ENCODE peak calls at places on chromosome 21, in ten cellular contexts. F is cardiac muscle cell, D is IMR-90, X is OCI-LY7, B is ovary, G is tibial artery, U is heart left ventricle, J is SK-N-SH, Z is epithelial cell of proximal tubule, P is GM12865. S is an unnamed sample.

GRCh38 chr21:35819134-35819533 is 241.2 kb downstream of the SETD4 start:
- DNase-seq in D (no peak), G (no peak), F (no peak), Z (no peak), B (no peak), J (no peak), P (no peak), U (no peak), X (no peak), S (no peak)

GRCh38 chr21:17786219-17787181 is 32.7 kb downstream of the C21orf91 start:
- DNase-seq in G (no peak), J (no peak), X (no peak), P (no peak), U (no peak), B (no peak), D (no peak), Z (no peak), F (no peak), S (no peak)

GRCh38 chr21:33441489-33442477 is 38.0 kb downstream of the TMEM50B start:
- DNase-seq in P (peak), F (peak), U (peak), B (peak), J (no peak), X (peak), G (peak), Z (peak), D (peak), S (no peak)

GRCh38 chr21:44537930-44538911 is 1.8 kb downstream of the KRTAP10-1 start:
- DNase-seq in U (no peak), D (no peak), B (no peak), P (no peak), F (no peak), J (no peak), X (no peak), G (peak), Z (no peak), S (no peak)

GRCh38 chr21:43943512-43944110 is 68.5 kb upstream of the TRAPPC10 start:
- DNase-seq in Z (no peak), P (no peak), G (no peak), J (no peak), U (no peak), B (no peak), F (no peak), D (no peak), X (no peak), S (no peak)

GRCh38 chr21:45303751-45304150 is 16.1 kb upstream of the POFUT2 start:
- DNase-seq in G (peak), F (no peak), Z (no peak), P (no peak), X (no peak), J (no peak), B (no peak), D (no peak), U (peak), S (peak)

GRCh38 chr21:25384782-25385181 is 222.5 kb downstream of the MRPL39 start:
- DNase-seq in J (no peak), X (no peak), G (no peak), Z (no peak), B (no peak), U (no peak), F (no peak), D (no peak), P (no peak), S (no peak)

GRCh38 chr21:31985398-31985797 is 112.6 kb downstream of the HUNK start:
- DNase-seq in J (no peak), X (no peak), U (no peak), P (no peak), D (no peak), G (no peak), B (no peak), Z (no peak), F (no peak), S (no peak)

GRCh38 chr21:44907966-44908364 is 12.7 kb downstream of the ITGB2 start:
- DNase-seq in G (no peak), J (no peak), U (peak), F (peak), X (no peak), D (no peak), P (no peak), B (no peak), Z (no peak), S (no peak)

GRCh38 chr21:29192999-29193563 is 62.6 kb downstream of the MAP3K7CL start:
- DNase-seq in Z (no peak), U (peak), J (peak), G (no peak), F (no peak), D (no peak), P (no peak), B (no peak), X (no peak), S (no peak)

GRCh38 chr21:36909901-36910561 is 56.4 kb downstream of the HLCS start:
- DNase-seq in U (no peak), F (peak), X (no peak), D (peak), P (peak), J (no peak), B (no peak), Z (peak), G (no peak), S (no peak)

GRCh38 chr21:18461743-18462142 is 58.2 kb upstream of the TMPRSS15 start:
- DNase-seq in D (no peak), G (no peak), Z (no peak), J (no peak), U (no peak), X (no peak), P (no peak), F (no peak), B (no peak), S (no peak)

GRCh38 chr21:27462786-27463185 is 495.9 kb upstream of the ADAMTS5 start:
- DNase-seq in G (no peak), J (no peak), P (no peak), B (no peak), U (no peak), F (no peak), Z (no peak), D (no peak), X (no peak), S (no peak)

GRCh38 chr21:35020446-35020845 is 28.7 kb downstream of the RUNX1 start:
- DNase-seq in F (no peak), J (no peak), X (peak), Z (no peak), G (no peak), D (no peak), U (no peak), P (no peak), B (no peak), S (no peak)

GRCh38 chr21:26072891-26073615 is 97.5 kb downstream of the APP start:
- DNase-seq in D (peak), U (no peak), J (no peak), F (no peak), B (no peak), X (no peak), P (no peak), G (no peak), Z (peak), S (no peak)

GRCh38 chr21:33434770-33435360 is 31.7 kb downstream of the IFNGR2 start:
- DNase-seq in P (peak), G (no peak), D (peak), B (no peak), F (peak), Z (peak), U (no peak), J (no peak), X (peak), S (no peak)

GRCh38 chr21:33383056-33383888 is 19.9 kb upstream of the IFNGR2 start:
- DNase-seq in G (peak), F (peak), X (peak), Z (peak), D (peak), J (no peak), P (peak), U (peak), B (peak), S (peak)

GRCh38 chr21:18164483-18164882 is 80.2 kb upstream of the CHODL start:
- DNase-seq in Z (no peak), J (no peak), X (no peak), P (no peak), D (no peak), G (no peak), U (no peak), F (no peak), B (no peak), S (no peak)

GRCh38 chr21:32921632-32922230 is 104.0 kb upstream of the OLIG2 start:
- DNase-seq in B (no peak), U (no peak), Z (no peak), J (no peak), X (peak), D (peak), F (no peak), G (no peak), P (peak), S (no peak)

GRCh38 chr21:35927262-35927661 is 133.1 kb downstream of the SETD4 start:
- DNase-seq in X (no peak), P (no peak), U (no peak), G (no peak), D (no peak), J (no peak), F (no peak), B (no peak), Z (no peak), S (no peak)

GRCh38 chr21:36430841-36431240 is 45.6 kb downstream of the CHAF1B start:
- DNase-seq in Z (no peak), U (no peak), B (no peak), G (no peak), F (peak), J (no peak), P (no peak), X (no peak), D (no peak), S (no peak)

GRCh38 chr21:45088729-45089128 is 14.3 kb downstream of the ADARB1 start:
- DNase-seq in F (no peak), D (no peak), X (no peak), J (no peak), U (no peak), B (no peak), G (no peak), P (no peak), Z (no peak), S (no peak)

GRCh38 chr21:35940074-35940927 is 120.0 kb downstream of the SETD4 start:
- DNase-seq in F (peak), Z (peak), B (peak), X (peak), P (peak), J (peak), G (no peak), D (peak), U (peak), S (no peak)

GRCh38 chr21:29953690-29954089 is 13.9 kb upstream of the GRIK1 start:
- DNase-seq in F (no peak), P (no peak), D (no peak), Z (no peak), J (no peak), G (no peak), X (no peak), B (no peak), U (no peak), S (no peak)

GRCh38 chr21:34006603-34007168 is 66.7 kb upstream of the MRPS6 start:
- DNase-seq in Z (no peak), J (no peak), F (no peak), U (no peak), X (no peak), P (no peak), D (no peak), B (no peak), G (no peak), S (no peak)

GRCh38 chr21:38171723-38172344 is 85.0 kb upstream of the KCNJ15 start:
- DNase-seq in U (no peak), X (no peak), Z (peak), F (peak), P (no peak), D (peak), G (no peak), J (no peak), B (no peak), S (no peak)

GRCh38 chr21:15139881-15140280 is 75.1 kb upstream of the NRIP1 start:
- DNase-seq in J (no peak), D (no peak), X (no peak), F (no peak), B (no peak), Z (no peak), U (no peak), P (no peak), G (no peak), S (no peak)

GRCh38 chr21:25967566-25968438 is 202.8 kb downstream of the APP start:
- DNase-seq in J (no peak), Z (no peak), G (no peak), X (peak), P (peak), D (no peak), F (peak), U (no peak), B (no peak), S (no peak)

DNA sequence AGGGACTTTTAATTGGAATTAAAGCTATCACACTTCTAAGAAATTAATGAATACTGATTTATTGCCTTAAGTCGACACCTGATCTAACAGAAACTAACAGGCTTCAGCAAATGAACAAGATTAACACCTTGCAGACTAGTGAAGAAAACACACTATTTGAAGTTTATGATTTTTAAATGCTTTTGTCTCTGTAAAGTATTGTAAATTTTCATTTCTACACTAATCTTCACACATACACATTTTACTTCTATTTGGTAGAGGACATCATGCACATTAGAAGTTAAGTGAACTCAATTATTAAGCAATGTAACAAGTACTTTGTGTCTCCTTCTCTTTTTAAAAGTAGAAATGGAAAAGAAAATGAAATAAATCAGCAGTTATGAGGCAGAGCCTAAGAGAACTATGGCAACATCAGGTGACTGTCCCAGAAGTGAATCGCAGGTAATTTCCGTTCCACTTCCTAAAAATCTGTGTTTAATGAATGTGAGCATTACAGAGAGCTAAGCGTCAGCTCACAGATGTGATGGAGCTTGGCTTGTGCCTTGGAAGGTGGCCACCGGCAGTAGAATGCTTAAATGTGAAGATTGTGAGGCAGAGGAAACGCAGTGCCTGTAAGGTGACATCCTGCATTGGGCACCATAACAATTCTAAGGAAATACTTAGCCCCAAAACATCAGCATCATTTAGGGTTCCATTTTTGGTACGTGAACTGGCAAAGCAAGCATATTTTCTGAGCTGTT is 1.2 kb downstream of the PRMT2 start:
- DNase-seq in P (no peak), U (no peak), G (no peak), X (no peak), D (no peak), J (no peak), B (no peak), F (no peak), Z (no peak), S (no peak)
- H3K4me3 ChIP-seq in P (peak), U (peak), G (peak), X (peak), D (peak), J (peak), B (no peak), F (peak), Z (peak), S (peak)

GRCh38 chr21:16589499-16589898 is 859.7 kb downstream of the USP25 start:
- DNase-seq in G (no peak), U (no peak), J (no peak), P (no peak), Z (no peak), D (no peak), B (no peak), X (no peak), F (no peak), S (no peak)

GRCh38 chr21:16587141-16587570 is 857.4 kb downstream of the USP25 start:
- DNase-seq in B (peak), U (peak), D (peak), G (peak), X (no peak), Z (peak), J (peak), F (peak), P (no peak), S (peak)

GRCh38 chr21:16589046-16589445 is 859.3 kb downstream of the USP25 start:
- DNase-seq in F (no peak), D (no peak), X (no peak), P (no peak), U (no peak), B (no peak), Z (no peak), J (no peak), G (no peak), S (no peak)

GRCh38 chr21:16588433-16588860 is 858.7 kb downstream of the USP25 start:
- DNase-seq in G (peak), P (no peak), J (peak), D (peak), B (peak), Z (peak), F (peak), U (peak), X (no peak), S (peak)

DNA sequence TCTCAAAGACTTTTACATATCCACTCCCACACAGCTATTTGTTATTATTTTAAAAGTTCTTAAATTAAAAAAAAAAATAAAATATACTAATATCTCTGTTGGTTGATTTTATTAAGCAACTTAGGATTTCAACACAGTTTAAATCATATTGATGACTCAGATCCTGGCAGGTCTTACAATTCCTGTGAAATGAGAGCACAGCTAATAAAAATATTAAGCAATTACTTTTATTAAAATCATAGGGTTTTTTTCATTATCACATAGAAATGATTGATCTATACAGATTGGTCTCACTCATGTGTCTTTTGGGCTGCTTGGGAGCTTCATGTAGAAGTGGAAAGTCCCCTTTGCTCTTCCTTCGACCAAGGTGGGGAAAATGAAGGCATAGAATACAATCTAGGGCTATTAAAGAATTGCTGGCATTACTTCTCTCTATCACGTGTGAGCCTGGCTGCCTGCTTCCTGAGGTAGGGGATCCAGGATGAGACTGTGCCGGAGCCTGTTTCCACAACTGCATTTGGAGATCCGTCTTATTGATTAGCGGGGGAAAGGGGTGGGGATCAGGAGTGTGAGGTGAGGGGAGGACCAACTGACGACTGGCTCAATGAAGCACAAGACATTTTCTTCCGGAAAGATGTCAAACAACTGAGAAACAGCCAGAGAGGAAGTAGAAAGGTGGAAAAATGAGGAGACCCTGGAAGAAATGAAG is 858.0 kb downstream of the USP25 start:
- DNase-seq in P (no peak), X (no peak), J (peak), F (peak), G (no peak), B (peak), D (peak), U (peak), Z (peak), S (peak)
- H3K4me3 ChIP-seq in P (no peak), X (no peak), J (peak), F (no peak), G (peak), B (peak), D (peak), U (peak), Z (peak), S (peak)

GRCh38 chr21:41769106-41769505 is 2.3 kb upstream of the RIPK4 start:
- DNase-seq in P (no peak), X (no peak), J (no peak), F (no peak), G (peak), U (no peak), D (no peak), Z (no peak), B (no peak), S (no peak)
- H3K4me3 ChIP-seq in P (no peak), X (peak), J (peak), F (no peak), G (peak), U (peak), D (peak), Z (peak), B (peak), S (no peak)

GRCh38 chr21:42040411-42041180 is 30.4 kb upstream of the ZBTB21 start:
- DNase-seq in U (peak), B (no peak), F (peak), X (no peak), Z (peak), D (peak), J (no peak), P (no peak), G (no peak), S (no peak)
- H3K4me3 ChIP-seq in U (no peak), B (no peak), F (no peak), X (no peak), Z (no peak), D (no peak), J (no peak), P (no peak), G (no peak), S (no peak)